ENCODE peak calls at places on chromosomes 12 and 14, in seven cellular contexts. One of them, this sample, is unnamed.

GRCh38 chr14:65195042-65195719 is 92.9 kb upstream of the MAX start:
- DNase-seq in AG04450: no peak
- DNase-seq in psoas muscle: no peak
- DNase-seq in neural progenitor cell: no peak
- DNase-seq in RWPE1: no peak
- DNase-seq in CD8-positive, alpha-beta T cell: no peak
- DNase-seq in dorsolateral prefrontal cortex: no peak
- DNase-seq in this sample: no peak

GRCh38 chr12:104480826-104481457 is 24.2 kb downstream of the CHST11 start:
- DNase-seq in RWPE1: no peak
- DNase-seq in CD8-positive, alpha-beta T cell: no peak
- DNase-seq in AG04450: no peak
- DNase-seq in psoas muscle: peak
- DNase-seq in neural progenitor cell: no peak
- DNase-seq in dorsolateral prefrontal cortex: peak
- DNase-seq in this sample: peak

GRCh38 chr12:110199360-110200123 is 75.4 kb downstream of the IFT81 start:
- DNase-seq in CD8-positive, alpha-beta T cell: no peak
- DNase-seq in AG04450: no peak
- DNase-seq in psoas muscle: no peak
- DNase-seq in neural progenitor cell: no peak
- DNase-seq in RWPE1: peak
- DNase-seq in dorsolateral prefrontal cortex: no peak
- DNase-seq in this sample: no peak

GRCh38 chr12:30202521-30203259 is 418.9 kb upstream of the TMTC1 start:
- DNase-seq in AG04450: no peak
- DNase-seq in dorsolateral prefrontal cortex: no peak
- DNase-seq in RWPE1: no peak
- DNase-seq in neural progenitor cell: no peak
- DNase-seq in CD8-positive, alpha-beta T cell: no peak
- DNase-seq in psoas muscle: no peak
- DNase-seq in this sample: no peak

GRCh38 chr12:4201333-4202105 is 72.0 kb upstream of the CCND2 start:
- DNase-seq in CD8-positive, alpha-beta T cell: no peak
- DNase-seq in AG04450: no peak
- DNase-seq in neural progenitor cell: no peak
- DNase-seq in psoas muscle: no peak
- DNase-seq in RWPE1: no peak
- DNase-seq in dorsolateral prefrontal cortex: no peak
- DNase-seq in this sample: no peak

GRCh38 chr12:117058442-117059072 is 40.7 kb downstream of the TESC start:
- DNase-seq in neural progenitor cell: no peak
- DNase-seq in RWPE1: no peak
- DNase-seq in AG04450: no peak
- DNase-seq in dorsolateral prefrontal cortex: no peak
- DNase-seq in CD8-positive, alpha-beta T cell: no peak
- DNase-seq in psoas muscle: no peak
- DNase-seq in this sample: no peak

GRCh38 chr12:116370004-116370404 is 92.5 kb upstream of the MED13L start:
- DNase-seq in dorsolateral prefrontal cortex: no peak
- DNase-seq in AG04450: peak
- DNase-seq in CD8-positive, alpha-beta T cell: no peak
- DNase-seq in neural progenitor cell: no peak
- DNase-seq in psoas muscle: no peak
- DNase-seq in RWPE1: no peak
- DNase-seq in this sample: no peak

GRCh38 chr12:94622475-94622874 is 27.9 kb downstream of the TMCC3 start:
- DNase-seq in CD8-positive, alpha-beta T cell: no peak
- DNase-seq in RWPE1: peak
- DNase-seq in psoas muscle: no peak
- DNase-seq in neural progenitor cell: no peak
- DNase-seq in dorsolateral prefrontal cortex: no peak
- DNase-seq in AG04450: no peak
- DNase-seq in this sample: no peak

GRCh38 chr12:65086236-65086635 is 34.9 kb downstream of the WIF1 start:
- DNase-seq in CD8-positive, alpha-beta T cell: no peak
- DNase-seq in neural progenitor cell: no peak
- DNase-seq in RWPE1: no peak
- DNase-seq in AG04450: no peak
- DNase-seq in dorsolateral prefrontal cortex: no peak
- DNase-seq in psoas muscle: no peak
- DNase-seq in this sample: no peak

GRCh38 chr14:76324133-76324532 is 51.8 kb upstream of the ESRRB start:
- DNase-seq in AG04450: no peak
- DNase-seq in CD8-positive, alpha-beta T cell: no peak
- DNase-seq in neural progenitor cell: no peak
- DNase-seq in psoas muscle: no peak
- DNase-seq in RWPE1: no peak
- DNase-seq in dorsolateral prefrontal cortex: no peak
- DNase-seq in this sample: no peak

GRCh38 chr14:100298551-100299237 is 7.5 kb downstream of the SLC25A29 start:
- DNase-seq in neural progenitor cell: no peak
- DNase-seq in CD8-positive, alpha-beta T cell: no peak
- DNase-seq in dorsolateral prefrontal cortex: no peak
- DNase-seq in RWPE1: no peak
- DNase-seq in psoas muscle: peak
- DNase-seq in AG04450: no peak
- DNase-seq in this sample: peak

GRCh38 chr14:30621354-30621953 is 665 bp upstream of the SCFD1 start:
- DNase-seq in CD8-positive, alpha-beta T cell: no peak
- DNase-seq in psoas muscle: peak
- DNase-seq in AG04450: no peak
- DNase-seq in RWPE1: peak
- DNase-seq in neural progenitor cell: peak
- DNase-seq in dorsolateral prefrontal cortex: peak
- DNase-seq in this sample: no peak

GRCh38 chr14:70684030-70684429 is 42.3 kb downstream of the TTC9 start:
- DNase-seq in psoas muscle: no peak
- DNase-seq in AG04450: no peak
- DNase-seq in CD8-positive, alpha-beta T cell: no peak
- DNase-seq in dorsolateral prefrontal cortex: no peak
- DNase-seq in RWPE1: no peak
- DNase-seq in neural progenitor cell: no peak
- DNase-seq in this sample: no peak

GRCh38 chr12:108559748-108560147 is 1.2 kb downstream of the SART3 start:
- DNase-seq in psoas muscle: no peak
- DNase-seq in neural progenitor cell: no peak
- DNase-seq in CD8-positive, alpha-beta T cell: no peak
- DNase-seq in dorsolateral prefrontal cortex: no peak
- DNase-seq in AG04450: no peak
- DNase-seq in RWPE1: no peak
- DNase-seq in this sample: no peak

GRCh38 chr14:21044106-21044618 is 2.0 kb downstream of the RNASE7 start:
- DNase-seq in RWPE1: no peak
- DNase-seq in AG04450: no peak
- DNase-seq in dorsolateral prefrontal cortex: no peak
- DNase-seq in CD8-positive, alpha-beta T cell: no peak
- DNase-seq in psoas muscle: peak
- DNase-seq in neural progenitor cell: no peak
- DNase-seq in this sample: no peak

GRCh38 chr12:39003541-39004160 is 98.3 kb upstream of the CPNE8 start:
- DNase-seq in RWPE1: no peak
- DNase-seq in dorsolateral prefrontal cortex: no peak
- DNase-seq in CD8-positive, alpha-beta T cell: no peak
- DNase-seq in AG04450: no peak
- DNase-seq in psoas muscle: no peak
- DNase-seq in neural progenitor cell: no peak
- DNase-seq in this sample: no peak

GRCh38 chr12:46556820-46557524 is 184.4 kb upstream of the SLC38A2 start:
- DNase-seq in AG04450: no peak
- DNase-seq in neural progenitor cell: no peak
- DNase-seq in RWPE1: peak
- DNase-seq in dorsolateral prefrontal cortex: no peak
- DNase-seq in psoas muscle: no peak
- DNase-seq in CD8-positive, alpha-beta T cell: no peak
- DNase-seq in this sample: no peak

GRCh38 chr12:24379493-24379892 is 430.0 kb upstream of the SOX5 start:
- DNase-seq in neural progenitor cell: peak
- DNase-seq in RWPE1: no peak
- DNase-seq in dorsolateral prefrontal cortex: no peak
- DNase-seq in AG04450: no peak
- DNase-seq in psoas muscle: no peak
- DNase-seq in CD8-positive, alpha-beta T cell: no peak
- DNase-seq in this sample: no peak

GRCh38 chr14:96052541-96053105 is 13.5 kb downstream of the C14orf132 start:
- DNase-seq in neural progenitor cell: no peak
- DNase-seq in dorsolateral prefrontal cortex: no peak
- DNase-seq in CD8-positive, alpha-beta T cell: no peak
- DNase-seq in AG04450: no peak
- DNase-seq in psoas muscle: no peak
- DNase-seq in RWPE1: no peak
- DNase-seq in this sample: no peak

GRCh38 chr12:78680596-78680995 is 184.0 kb upstream of the SYT1 start:
- DNase-seq in RWPE1: no peak
- DNase-seq in neural progenitor cell: peak
- DNase-seq in psoas muscle: no peak
- DNase-seq in AG04450: no peak
- DNase-seq in CD8-positive, alpha-beta T cell: no peak
- DNase-seq in dorsolateral prefrontal cortex: no peak
- DNase-seq in this sample: no peak

GRCh38 chr14:96512602-96513397 is 10.6 kb downstream of the PAPOLA start:
- DNase-seq in neural progenitor cell: no peak
- DNase-seq in psoas muscle: no peak
- DNase-seq in dorsolateral prefrontal cortex: no peak
- DNase-seq in RWPE1: no peak
- DNase-seq in CD8-positive, alpha-beta T cell: no peak
- DNase-seq in AG04450: no peak
- DNase-seq in this sample: no peak

GRCh38 chr14:36767603-36768281 is 106.1 kb downstream of the PAX9 start:
- DNase-seq in AG04450: no peak
- DNase-seq in dorsolateral prefrontal cortex: no peak
- DNase-seq in neural progenitor cell: no peak
- DNase-seq in RWPE1: peak
- DNase-seq in CD8-positive, alpha-beta T cell: no peak
- DNase-seq in psoas muscle: no peak
- DNase-seq in this sample: no peak

GRCh38 chr12:3667485-3667884 is 85.4 kb downstream of the CRACR2A start:
- DNase-seq in CD8-positive, alpha-beta T cell: no peak
- DNase-seq in RWPE1: no peak
- DNase-seq in AG04450: no peak
- DNase-seq in neural progenitor cell: peak
- DNase-seq in psoas muscle: no peak
- DNase-seq in dorsolateral prefrontal cortex: no peak
- DNase-seq in this sample: no peak

DNA sequence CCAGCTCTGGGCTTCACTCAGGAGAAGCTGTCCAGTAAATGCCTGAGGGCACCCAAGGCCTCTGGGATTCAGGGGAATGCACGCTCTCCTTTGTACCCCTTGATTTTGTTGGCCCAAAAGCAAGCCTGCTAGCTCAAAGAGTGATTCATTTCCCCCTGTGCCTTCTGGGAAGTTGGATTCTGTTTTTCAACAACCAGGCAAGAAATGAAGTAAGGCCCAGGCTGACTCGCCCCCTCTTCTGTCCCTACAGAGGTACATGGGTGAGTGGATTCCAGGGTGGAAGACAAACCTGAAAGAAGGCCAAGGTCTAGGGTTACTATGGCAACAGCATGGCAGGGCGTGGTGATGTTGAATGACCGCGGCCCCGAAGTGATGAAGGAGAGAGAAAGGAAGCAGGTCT is 9.3 kb upstream of the SERPINA5 start:
- DNase-seq in dorsolateral prefrontal cortex: no peak
- DNase-seq in RWPE1: peak
- DNase-seq in AG04450: no peak
- DNase-seq in psoas muscle: no peak
- DNase-seq in CD8-positive, alpha-beta T cell: no peak
- DNase-seq in neural progenitor cell: no peak
- DNase-seq in this sample: no peak
- H3K27ac ChIP-seq in dorsolateral prefrontal cortex: no peak
- H3K27ac ChIP-seq in RWPE1: peak
- H3K27ac ChIP-seq in AG04450: no peak
- H3K27ac ChIP-seq in psoas muscle: no peak
- H3K27ac ChIP-seq in CD8-positive, alpha-beta T cell: no peak
- H3K27ac ChIP-seq in neural progenitor cell: no peak
- H3K27ac ChIP-seq in this sample: peak

GRCh38 chr12:47740536-47741339 is 15.4 kb upstream of the ENDOU start:
- DNase-seq in neural progenitor cell: no peak
- DNase-seq in CD8-positive, alpha-beta T cell: no peak
- DNase-seq in psoas muscle: no peak
- DNase-seq in RWPE1: no peak
- DNase-seq in AG04450: no peak
- DNase-seq in dorsolateral prefrontal cortex: no peak
- DNase-seq in this sample: no peak
- TF ChIP-seq CTCF in neural progenitor cell: no peak
- TF ChIP-seq CTCF in CD8-positive, alpha-beta T cell: no peak
- TF ChIP-seq CTCF in psoas muscle: no peak
- TF ChIP-seq CTCF in RWPE1: no peak
- TF ChIP-seq CTCF in AG04450: no peak
- TF ChIP-seq CTCF in dorsolateral prefrontal cortex: no peak
- TF ChIP-seq CTCF in this sample: no peak

GRCh38 chr14:103149847-103150246 is 26.6 kb downstream of the TNFAIP2 start:
- DNase-seq in psoas muscle: no peak
- DNase-seq in dorsolateral prefrontal cortex: no peak
- DNase-seq in CD8-positive, alpha-beta T cell: no peak
- DNase-seq in neural progenitor cell: no peak
- DNase-seq in RWPE1: no peak
- DNase-seq in AG04450: no peak
- DNase-seq in this sample: no peak
- H3K27ac ChIP-seq in psoas muscle: no peak
- H3K27ac ChIP-seq in dorsolateral prefrontal cortex: no peak
- H3K27ac ChIP-seq in CD8-positive, alpha-beta T cell: no peak
- H3K27ac ChIP-seq in neural progenitor cell: no peak
- H3K27ac ChIP-seq in RWPE1: no peak
- H3K27ac ChIP-seq in AG04450: no peak
- H3K27ac ChIP-seq in this sample: no peak

GRCh38 chr12:106918746-106919145 is 37.0 kb upstream of the TMEM263 start:
- DNase-seq in dorsolateral prefrontal cortex: no peak
- DNase-seq in AG04450: no peak
- DNase-seq in CD8-positive, alpha-beta T cell: no peak
- DNase-seq in psoas muscle: no peak
- DNase-seq in neural progenitor cell: peak
- DNase-seq in RWPE1: peak
- DNase-seq in this sample: no peak
- TF ChIP-seq CTCF in dorsolateral prefrontal cortex: peak
- TF ChIP-seq CTCF in AG04450: peak
- TF ChIP-seq CTCF in CD8-positive, alpha-beta T cell: no peak
- TF ChIP-seq CTCF in psoas muscle: no peak
- TF ChIP-seq CTCF in neural progenitor cell: peak
- TF ChIP-seq CTCF in RWPE1: peak
- TF ChIP-seq CTCF in this sample: no peak

This sample was measured in tibial artery.